ENCODE peak calls at places on chromosomes 4 and X, in six cellular contexts. Q, A, H, V, O and E are unnamed samples.

GRCh38 chr4:128793859-128794667 is 15.4 kb upstream of the JADE1 start:
- DNase-seq in H (no peak), O (no peak), Q (no peak), V (no peak), A (no peak), E (no peak)

GRCh38 chr4:24274401-24275035 is 309.8 kb downstream of the DHX15 start:
- DNase-seq in H (no peak), V (no peak), O (no peak), Q (peak), A (no peak), E (no peak)

GRCh38 chr4:110059556-110060191 is 138.7 kb downstream of the ELOVL6 start:
- DNase-seq in H (no peak), Q (peak), V (no peak), O (no peak), A (no peak), E (no peak)

GRCh38 chr4:87097075-87097474 is 123.3 kb downstream of the KLHL8 start:
- DNase-seq in V (no peak), O (peak), A (no peak), H (no peak), Q (no peak), E (no peak)

GRCh38 chrX:12496343-12496742 is 294.9 kb upstream of the PRPS2 start:
- DNase-seq in A (no peak), O (no peak), V (no peak), H (no peak), Q (no peak), E (no peak)

GRCh38 chrX:109934434-109934833 is 68.5 kb upstream of the TMEM164 start:
- DNase-seq in V (no peak), A (no peak), O (no peak), H (no peak), Q (peak), E (no peak)

GRCh38 chrX:54182194-54182863 is 725 bp downstream of the FAM120C start:
- DNase-seq in O (peak), V (no peak), A (peak), Q (peak), H (peak), E (peak)

GRCh38 chr4:2535386-2536192 is 858 bp upstream of the FAM193A start:
- DNase-seq in Q (peak), A (peak), V (peak), O (peak), H (peak), E (peak)

GRCh38 chr4:94559351-94559806 is 107.6 kb downstream of the PDLIM5 start:
- DNase-seq in Q (peak), O (no peak), A (no peak), V (no peak), H (no peak), E (no peak)

GRCh38 chrX:9180623-9181022 is 146.7 kb upstream of the FAM9B start:
- DNase-seq in Q (no peak), H (no peak), O (no peak), V (no peak), A (no peak), E (no peak)

GRCh38 chrX:122565952-122566351 is 618.1 kb upstream of the GRIA3 start:
- DNase-seq in V (peak), A (no peak), H (no peak), Q (peak), O (no peak), E (no peak)

GRCh38 chrX:52979568-52979967 is 21.2 kb upstream of the FAM156A start:
- DNase-seq in O (no peak), V (no peak), Q (no peak), H (no peak), A (no peak), E (no peak)